ENCODE peak calls at places on chromosome 13, in seven cellular contexts. K is spleen, U is body of pancreas, D is ovary, F is A549, N is transverse colon, H is Peyer's patch. B is an unnamed sample.
A peak's percentile ranks its signal among the peaks of the same experiment; 100 is the strongest.

GRCh38 chr13:99376924-99377323 is 69.7 kb upstream of the GPR183 start:
- DNase-seq in N (no peak), U (no peak), F (no peak), D (no peak), H (no peak), K (peak; percentile 51), B (no peak)

GRCh38 chr13:87754097-87754496 is 82.9 kb downstream of the SLITRK5 start:
- DNase-seq in N (no peak), H (no peak), D (no peak), K (no peak), F (no peak), U (no peak), B (no peak)

GRCh38 chr13:101457176-101457575 is 4.7 kb downstream of the ITGBL1 start:
- DNase-seq in N (no peak), D (no peak), K (no peak), U (no peak), H (no peak), F (no peak), B (no peak)

GRCh38 chr13:31053896-31054295 is 107.8 kb downstream of the HSPH1 start:
- DNase-seq in H (peak; percentile 29), N (no peak), D (no peak), K (no peak), U (no peak), F (no peak), B (peak; percentile 56)

GRCh38 chr13:46683879-46684278 is 113.1 kb downstream of the ESD start:
- DNase-seq in D (no peak), K (no peak), U (no peak), N (no peak), F (no peak), H (no peak), B (no peak)

GRCh38 chr13:72643339-72643989 is 84.0 kb downstream of the MZT1 start:
- DNase-seq in K (no peak), F (peak; percentile 47), H (peak; percentile 75), D (no peak), U (peak; percentile 29), N (peak; percentile 69), B (no peak)

GRCh38 chr13:93715866-93716265 is 489.3 kb downstream of the GPC6 start:
- DNase-seq in N (no peak), D (no peak), K (no peak), F (no peak), U (no peak), H (no peak), B (no peak)

GRCh38 chr13:112592181-112592580 is 4.2 kb upstream of the TUBGCP3 start:
- DNase-seq in K (peak; percentile 51), U (no peak), N (peak; percentile 52), D (no peak), H (no peak), F (no peak), B (no peak)

GRCh38 chr13:20721454-20722357 is 18.2 kb downstream of the IL17D start:
- DNase-seq in D (peak; percentile 46), H (no peak), K (peak; percentile 69), F (no peak), U (peak; percentile 62), N (peak; percentile 30), B (peak; percentile 77)

GRCh38 chr13:111043575-111043982 is 71.5 kb upstream of the ARHGEF7 start:
- DNase-seq in F (no peak), U (no peak), D (no peak), N (no peak), K (no peak), H (no peak), B (no peak)

GRCh38 chr13:111270765-111271164 is 49.7 kb upstream of the TEX29 start:
- DNase-seq in H (no peak), U (no peak), D (no peak), K (no peak), N (no peak), F (no peak), B (no peak)

GRCh38 chr13:85693889-85694511 is 105.2 kb downstream of the SLITRK6 start:
- DNase-seq in K (no peak), D (no peak), H (no peak), F (peak; percentile 64), U (no peak), N (no peak), B (no peak)

GRCh38 chr13:66341038-66341437 is 889.1 kb downstream of the PCDH9 start:
- DNase-seq in N (no peak), K (no peak), H (no peak), D (no peak), U (no peak), F (no peak), B (no peak)

GRCh38 chr13:111152836-111153235 is 37.7 kb downstream of the ARHGEF7 start:
- DNase-seq in D (no peak), K (no peak), U (peak; percentile 23), H (no peak), F (no peak), N (no peak), B (no peak)

GRCh38 chr13:68714292-68714691 is 1393.3 kb upstream of the ATXN8OS start:
- DNase-seq in H (no peak), K (no peak), U (no peak), N (no peak), D (no peak), F (no peak), B (no peak)

GRCh38 chr13:109180905-109181425 is 551.6 kb downstream of the MYO16 start:
- DNase-seq in H (no peak), U (no peak), F (no peak), N (no peak), K (no peak), D (no peak), B (no peak)

GRCh38 chr13:102299366-102299765 is 102.5 kb downstream of the FGF14 start:
- DNase-seq in U (no peak), D (no peak), F (no peak), K (no peak), H (no peak), N (no peak), B (no peak)

GRCh38 chr13:33691980-33692379 is 126.0 kb upstream of the RFC3 start:
- DNase-seq in U (no peak), K (no peak), F (no peak), N (no peak), H (no peak), D (no peak), B (no peak)

DNA sequence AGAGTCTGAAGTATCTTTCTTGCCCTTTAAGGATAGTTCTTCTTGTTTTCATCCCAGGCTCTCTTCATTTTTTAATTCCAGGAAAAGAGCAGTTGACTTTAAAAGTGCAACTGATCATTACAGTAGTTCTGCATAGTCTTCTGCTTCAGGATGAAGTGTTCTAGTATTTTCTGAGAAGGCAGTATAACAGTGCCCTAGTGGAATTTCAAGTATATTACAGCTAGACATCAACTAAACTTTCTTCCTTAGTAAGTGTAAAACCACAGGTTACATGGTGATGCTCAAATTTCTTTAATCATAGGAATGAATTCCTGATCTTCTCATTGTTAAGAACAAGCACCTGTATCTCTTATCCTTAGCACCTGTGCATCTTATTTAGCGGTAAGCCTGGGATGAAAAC is 10.9 kb downstream of the NUFIP1 start:
- DNase-seq in D (no peak), H (no peak), U (no peak), N (no peak), K (no peak), F (no peak), B (no peak)
- TF ChIP-seq POLR2A in D (no peak), H (no peak), U (no peak), N (no peak), K (no peak), F (no peak), B (no peak)

DNA sequence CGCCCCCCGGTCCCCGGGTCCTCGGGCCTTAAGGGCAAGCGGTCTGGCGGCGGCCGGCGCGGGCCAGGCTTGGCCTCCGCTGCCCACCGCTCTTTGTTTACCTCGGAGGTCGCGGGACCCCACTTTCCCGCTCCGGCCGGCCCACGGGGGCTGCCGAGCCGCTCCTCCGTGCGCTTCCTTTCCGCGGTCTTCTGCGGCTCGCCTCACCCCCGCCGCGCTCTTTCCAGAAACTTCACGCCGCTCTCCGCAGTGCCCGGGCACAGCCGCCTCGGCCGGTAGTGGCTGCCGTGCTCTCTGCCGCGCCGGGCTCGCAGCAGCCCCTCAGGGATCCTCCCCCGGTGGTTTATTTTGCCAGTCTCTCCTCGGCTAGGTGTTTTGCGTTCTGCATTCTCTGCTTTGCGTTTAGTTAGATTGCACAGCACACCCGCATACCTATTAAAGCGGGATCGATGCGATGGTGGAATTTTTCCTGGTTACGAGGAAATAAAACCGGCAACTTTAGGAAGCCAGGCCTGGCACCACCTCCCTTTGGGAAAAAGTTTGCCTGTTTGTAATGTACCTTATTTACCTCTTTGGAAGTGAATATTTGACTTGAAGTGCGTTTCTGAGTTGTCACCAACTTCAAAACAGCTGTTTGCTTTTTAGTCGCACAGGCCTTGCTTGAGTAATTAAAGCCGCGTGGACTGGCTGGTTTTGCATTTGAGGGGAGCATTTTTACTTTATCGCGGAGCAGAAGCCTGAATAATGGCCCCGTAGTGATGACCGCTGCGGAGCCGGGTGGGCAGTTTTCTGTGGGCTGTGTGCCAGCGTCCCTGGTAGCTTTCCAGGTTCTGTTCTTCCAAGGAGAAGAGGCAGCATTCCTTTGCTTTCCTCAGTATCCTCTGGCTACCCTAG is 787 bp downstream of the NAA16 start:
- DNase-seq in K (peak; percentile 92), D (peak; percentile 37), N (peak; percentile 53), F (peak; percentile 6), H (peak; percentile 70), U (peak; percentile 68), B (peak; percentile 73)
- TF ChIP-seq POLR2A in K (no peak), D (no peak), N (no peak), F (no peak), H (no peak), U (no peak), B (no peak)

DNA sequence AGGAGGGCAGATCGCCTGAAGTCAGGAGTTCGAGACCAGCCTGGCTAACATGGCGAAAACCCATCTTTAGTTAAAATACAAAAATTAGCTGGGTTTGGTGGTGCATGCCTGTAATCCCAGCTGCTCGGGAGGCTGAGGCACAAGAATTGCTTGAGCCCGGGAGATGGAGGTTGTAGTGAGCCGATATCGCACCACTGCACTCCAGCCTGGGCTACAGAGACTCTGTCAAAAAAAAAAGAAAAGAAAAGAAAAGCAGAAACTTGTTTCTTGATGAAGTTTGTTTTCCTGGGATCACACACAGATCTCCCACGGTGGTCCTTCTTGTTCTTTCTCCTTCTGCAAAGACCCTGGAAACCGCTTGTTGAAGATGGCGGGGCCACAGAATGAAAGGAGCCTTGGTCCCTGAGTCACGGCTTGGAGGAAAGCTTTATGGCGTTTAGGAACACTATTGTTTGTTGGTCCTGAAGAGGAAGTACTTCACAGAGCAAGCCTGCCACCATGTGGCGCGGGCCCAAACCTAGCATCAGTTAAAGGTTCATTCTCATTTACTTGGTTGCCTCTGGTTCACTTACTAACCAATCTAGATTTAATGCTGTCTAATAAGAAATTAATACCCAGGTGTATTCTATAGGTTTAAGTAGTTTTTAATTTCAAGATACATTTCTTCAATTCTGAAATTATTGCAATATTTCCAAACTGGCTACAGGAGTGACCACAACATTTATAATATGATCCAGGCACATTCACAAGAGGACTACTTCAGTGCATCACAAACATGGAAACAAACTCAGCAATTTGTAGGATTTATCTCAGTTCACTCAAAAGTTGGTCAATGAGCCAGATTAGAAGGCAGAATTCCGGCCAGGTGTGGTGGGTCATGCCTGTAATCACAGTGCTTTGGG is 21.3 kb upstream of the ARL11 start:
- DNase-seq in U (peak; percentile 92), H (peak; percentile 96), N (peak; percentile 88), K (peak; percentile 95), D (peak; percentile 81), F (peak; percentile 87), B (peak; percentile 91)
- TF ChIP-seq POLR2A in U (no peak), H (no peak), N (no peak), K (no peak), D (no peak), F (no peak), B (no peak)

DNA sequence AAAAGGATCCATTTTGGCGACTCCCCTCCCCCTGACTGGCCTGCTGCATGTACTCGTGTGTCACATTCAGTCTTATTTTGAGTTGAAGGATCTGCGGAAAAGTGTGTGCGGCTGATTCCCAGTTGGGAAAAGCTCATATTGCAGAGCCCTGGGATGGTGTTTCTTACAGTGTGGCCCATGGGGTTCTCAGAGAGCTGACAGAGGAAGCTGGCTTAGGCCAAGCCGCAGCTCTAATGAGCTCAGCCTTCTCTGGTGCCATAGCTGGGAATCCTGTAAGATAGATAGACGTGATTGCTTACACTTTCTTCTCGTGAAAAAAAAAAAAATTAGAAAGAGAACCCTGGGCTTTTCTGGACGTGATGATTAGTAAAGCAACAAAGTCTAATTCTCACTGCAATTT is 170.3 kb upstream of the ARGLU1 start:
- DNase-seq in N (no peak), H (no peak), K (no peak), D (no peak), F (no peak), U (no peak), B (no peak)
- TF ChIP-seq POLR2A in N (no peak), H (no peak), K (no peak), D (no peak), F (no peak), U (no peak), B (no peak)